ENCODE peak calls at places on chromosomes 5 and 9, in four cellular contexts. R is mammary epithelial cell, G is fibroblast of lung, J is Karpas-422. K is an unnamed sample.

GRCh38 chr9:15485836-15486678 is 24.7 kb downstream of the PSIP1 start:
- DNase-seq in J (peak), G (peak), R (peak), K (peak)

GRCh38 chr9:124290053-124290581 is 32.4 kb downstream of the NEK6 start:
- DNase-seq in G (no peak), R (no peak), J (peak), K (no peak)

GRCh38 chr5:116778015-116778414 is 203.4 kb upstream of the SEMA6A start:
- DNase-seq in J (no peak), G (no peak), R (no peak), K (no peak)

GRCh38 chr5:158406884-158407790 is 548.2 kb upstream of the CLINT1 start:
- DNase-seq in R (peak), J (no peak), G (peak), K (peak)

GRCh38 chr9:91075279-91075678 is 273.7 kb downstream of the SYK start:
- DNase-seq in G (no peak), J (no peak), R (no peak), K (no peak)

GRCh38 chr9:130668196-130668595 is 3.8 kb downstream of the PRDM12 start:
- DNase-seq in R (no peak), J (no peak), G (no peak), K (no peak)

GRCh38 chr9:91945277-91946074 is 4.6 kb downstream of the ROR2 start:
- DNase-seq in R (no peak), G (peak), J (no peak), K (peak)

GRCh38 chr9:126625329-126626116 is 11.8 kb downstream of the LMX1B start:
- DNase-seq in J (no peak), R (no peak), G (no peak), K (no peak)

GRCh38 chr5:34986965-34987364 is 57.6 kb downstream of the DNAJC21 start:
- DNase-seq in J (no peak), G (no peak), R (no peak), K (no peak)

GRCh38 chr5:157918811-157919742 is 60.1 kb upstream of the CLINT1 start:
- DNase-seq in R (no peak), J (no peak), G (no peak), K (peak)

GRCh38 chr9:3088166-3088702 is 244.3 kb upstream of the PUM3 start:
- DNase-seq in R (no peak), J (no peak), G (no peak), K (no peak)

GRCh38 chr5:143229426-143229895 is 174.0 kb downstream of the NR3C1 start:
- DNase-seq in G (no peak), J (peak), R (no peak), K (no peak)

GRCh38 chr5:95728494-95729114 is 2.5 kb upstream of the RHOBTB3 start:
- DNase-seq in G (no peak), R (peak), J (no peak), K (peak)

GRCh38 chr5:4208996-4209395 is 613.4 kb downstream of the IRX1 start:
- DNase-seq in J (no peak), R (no peak), G (no peak), K (no peak)

GRCh38 chr5:4212071-4212739 is 616.6 kb downstream of the IRX1 start:
- DNase-seq in R (no peak), J (no peak), G (no peak), K (no peak)

GRCh38 chr5:4215143-4215542 is 619.5 kb downstream of the IRX1 start:
- DNase-seq in G (no peak), R (no peak), J (no peak), K (no peak)

GRCh38 chr5:4216142-4216541 is 620.5 kb downstream of the IRX1 start:
- DNase-seq in J (no peak), R (no peak), G (no peak), K (no peak)

GRCh38 chr5:4212981-4213819 is 617.6 kb downstream of the IRX1 start:
- DNase-seq in J (no peak), R (no peak), G (no peak), K (no peak)
- H3K4me3 ChIP-seq in J (no peak), R (no peak), G (no peak), K (no peak)

GRCh38 chr5:127386557-127386956 is 96.0 kb downstream of the MEGF10 start:
- DNase-seq in J (no peak), G (peak), R (peak), K (peak)
- H3K27ac ChIP-seq in J (no peak), G (no peak), R (no peak), K (no peak)

GRCh38 chr5:74853256-74853655 is 12.9 kb downstream of the FAM169A start:
- DNase-seq in R (no peak), J (no peak), G (no peak), K (no peak)

GRCh38 chr5:74851684-74852353 is 14.4 kb downstream of the FAM169A start:
- DNase-seq in R (peak), G (peak), J (no peak), K (peak)

GRCh38 chr5:74848553-74849025 is 17.6 kb downstream of the FAM169A start:
- DNase-seq in G (no peak), R (no peak), J (no peak), K (no peak)

GRCh38 chr5:74850016-74850415 is 16.2 kb downstream of the FAM169A start:
- DNase-seq in G (no peak), R (no peak), J (no peak), K (no peak)

GRCh38 chr5:74851026-74851425 is 15.2 kb downstream of the FAM169A start:
- DNase-seq in R (no peak), G (no peak), J (no peak), K (no peak)
- H3K9ac ChIP-seq in R (peak), G (no peak), J (no peak), K (peak)

DNA sequence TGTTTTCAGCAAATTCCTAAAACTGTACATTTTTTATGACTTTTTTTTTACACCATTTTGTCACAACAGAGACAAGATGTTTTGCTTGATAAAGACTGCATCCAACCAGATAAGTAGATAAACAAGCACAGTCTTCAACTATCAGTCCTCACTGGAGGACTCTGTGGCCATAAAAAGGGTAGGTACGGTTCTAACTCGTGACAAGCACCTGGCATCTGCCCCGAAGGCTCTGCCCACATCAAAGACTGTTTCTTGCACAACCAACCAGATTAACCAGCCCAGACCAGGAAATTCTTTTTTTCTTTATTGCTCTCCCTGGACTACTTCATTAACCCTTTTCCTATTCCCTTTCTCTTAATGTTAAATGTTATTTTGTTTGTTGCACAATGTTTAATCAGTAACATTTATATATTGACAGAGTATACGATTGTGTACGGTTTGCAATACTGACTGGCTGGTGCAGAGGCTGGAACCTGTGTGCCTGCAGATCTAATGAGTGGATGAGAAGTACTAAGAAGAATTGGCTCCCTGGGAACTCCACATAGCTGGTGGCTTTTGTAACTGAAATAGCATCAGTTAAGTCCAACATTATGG is 74.1 kb downstream of the SERINC5 start:
- DNase-seq in J (no peak), R (peak), G (no peak), K (no peak)
- H3K4me3 ChIP-seq in J (no peak), R (no peak), G (no peak), K (no peak)

K was measured in GM23248.